ENCODE peak calls at places on chromosomes 13 and 19, in seven cellular contexts. R is body of pancreas, Q is uterus, A is A549, F is tibial nerve, B is prostate gland, W is GM12892. G is an unnamed sample.

GRCh38 chr13:36028359-36028758 is 102.8 kb downstream of the DCLK1 start:
- DNase-seq in R (no peak), Q (no peak), A (no peak), F (no peak), B (no peak), W (no peak), G (no peak)

GRCh38 chr19:18392417-18392816 is 5.0 kb downstream of the LRRC25 start:
- DNase-seq in R (peak; percentile 56), Q (no peak), A (no peak), F (peak; percentile 27), B (peak; percentile 43), W (no peak), G (peak; percentile 57)

GRCh38 chr19:12792853-12793289 is 1.6 kb downstream of the JUNB start:
- DNase-seq in R (peak; percentile 43), Q (no peak), A (no peak), F (no peak), B (no peak), W (no peak), G (no peak)

GRCh38 chr13:35979378-35979911 is 151.7 kb downstream of the DCLK1 start:
- DNase-seq in R (peak; percentile 55), Q (peak; percentile 84), A (no peak), F (peak; percentile 79), B (no peak), W (no peak), G (peak; percentile 80)

GRCh38 chr19:5805465-5806132 is 732 bp downstream of the NRTN start:
- DNase-seq in R (peak; percentile 91), Q (no peak), A (peak; percentile 81), F (no peak), B (peak; percentile 71), W (peak; percentile 53), G (peak; percentile 76)

GRCh38 chr19:21835810-21836444 is at the start of gene ZNF43:
- DNase-seq in R (peak; percentile 98), Q (peak; percentile 94), A (peak; percentile 69), F (peak; percentile 96), B (peak; percentile 97), W (peak; percentile 18), G (peak; percentile 99)

GRCh38 chr19:16670291-16670690 is 9.4 kb downstream of the TMEM38A start:
- DNase-seq in R (no peak), Q (no peak), A (no peak), F (no peak), B (no peak), W (no peak), G (no peak)

GRCh38 chr13:99258210-99258860 is at the start of gene GPR18:
- DNase-seq in R (no peak), Q (no peak), A (no peak), F (no peak), B (no peak), W (no peak), G (no peak)

GRCh38 chr13:46665630-46666482 is 112.9 kb downstream of the LRCH1 start:
- DNase-seq in R (no peak), Q (no peak), A (peak; percentile 14), F (no peak), B (no peak), W (no peak), G (no peak)

GRCh38 chr13:53788286-53788685 is 759.7 kb downstream of the OLFM4 start:
- DNase-seq in R (no peak), Q (no peak), A (no peak), F (no peak), B (no peak), W (no peak), G (no peak)

GRCh38 chr13:32045537-32045936 is 14.0 kb downstream of the FRY start:
- DNase-seq in R (no peak), Q (no peak), A (no peak), F (no peak), B (no peak), W (no peak), G (no peak)

GRCh38 chr19:1076951-1077350 is 10.0 kb downstream of the ARHGAP45 start:
- DNase-seq in R (peak; percentile 57), Q (no peak), A (no peak), F (no peak), B (no peak), W (peak; percentile 96), G (no peak)

GRCh38 chr13:109784590-109785140 is 1.7 kb downstream of the IRS2 start:
- DNase-seq in R (peak; percentile 77), Q (peak; percentile 79), A (no peak), F (peak; percentile 42), B (peak; percentile 75), W (no peak), G (peak; percentile 84)

GRCh38 chr19:49157445-49158224 is at the start of gene TRPM4:
- DNase-seq in R (peak; percentile 95), Q (peak; percentile 80), A (peak; percentile 91), F (peak; percentile 79), B (peak; percentile 94), W (no peak), G (peak; percentile 94)

GRCh38 chr19:43540381-43540780 is 7.4 kb downstream of the ZNF575 start:
- DNase-seq in R (no peak), Q (no peak), A (no peak), F (no peak), B (no peak), W (no peak), G (no peak)

GRCh38 chr13:54965881-54966280 is 1937.3 kb downstream of the OLFM4 start:
- DNase-seq in R (no peak), Q (no peak), A (no peak), F (no peak), B (no peak), W (no peak), G (no peak)

GRCh38 chr19:37953576-37954303 is 46.7 kb downstream of the SIPA1L3 start:
- DNase-seq in R (no peak), Q (no peak), A (no peak), F (no peak), B (no peak), W (no peak), G (no peak)

GRCh38 chr13:86760620-86761019 is 910.6 kb upstream of the SLITRK5 start:
- DNase-seq in R (no peak), Q (no peak), A (no peak), F (no peak), B (no peak), W (no peak), G (no peak)

GRCh38 chr19:41206926-41207750 is 11.9 kb upstream of the AXL start:
- DNase-seq in R (no peak), Q (peak; percentile 63), A (no peak), F (peak; percentile 90), B (no peak), W (no peak), G (peak; percentile 46)

GRCh38 chr13:102017248-102017647 is 384.6 kb downstream of the FGF14 start:
- DNase-seq in R (no peak), Q (no peak), A (no peak), F (no peak), B (no peak), W (no peak), G (no peak)

GRCh38 chr19:47231215-47232054 is 436 bp upstream of the BBC3 start:
- DNase-seq in R (peak; percentile 94), Q (peak; percentile 91), A (peak; percentile 72), F (peak; percentile 83), B (peak; percentile 82), W (peak; percentile 81), G (peak; percentile 89)
- TF ChIP-seq POLR2A in R (no peak), Q (no peak), A (no peak), F (no peak), B (peak; percentile 15), W (peak; percentile 84), G (no peak)

DNA sequence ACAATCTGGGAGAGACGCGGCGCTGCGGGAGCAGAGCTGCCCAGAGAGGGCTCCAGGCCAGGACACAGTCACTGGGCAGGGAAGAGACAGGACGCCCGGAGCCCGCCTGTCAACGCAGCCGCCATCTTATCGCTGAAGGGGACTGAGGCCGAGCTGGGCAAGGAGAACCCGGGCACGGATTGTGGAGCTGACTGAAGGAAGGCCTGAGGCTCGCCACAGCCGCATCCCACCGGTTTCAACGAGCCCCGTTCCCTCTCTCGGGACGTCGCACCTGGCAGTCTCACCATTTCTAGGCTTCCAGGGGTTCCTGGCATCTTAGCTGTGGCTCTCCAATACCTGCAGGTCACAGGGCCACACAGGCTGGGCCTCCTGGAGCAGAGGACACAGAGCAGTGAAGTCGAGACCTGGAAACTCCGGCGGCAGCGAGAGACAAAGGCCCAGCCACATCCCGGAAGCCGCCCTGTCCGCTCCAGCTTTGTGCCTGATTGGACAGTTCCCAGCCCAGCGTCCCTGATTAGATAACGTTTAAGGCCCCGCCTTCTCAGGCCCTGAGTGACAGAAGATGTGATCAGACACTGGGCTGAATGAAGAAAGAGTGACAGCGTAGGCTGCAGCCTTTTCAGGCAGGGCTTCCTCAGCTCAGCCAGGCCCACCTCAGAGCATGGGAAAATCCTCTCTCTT is at the start of gene ZNF91:
- DNase-seq in R (peak; percentile 96), Q (peak; percentile 94), A (no peak), F (peak; percentile 95), B (peak; percentile 98), W (peak; percentile 34), G (peak; percentile 99)
- TF ChIP-seq POLR2A in R (peak; percentile 81), Q (peak; percentile 83), A (no peak), F (peak; percentile 65), B (peak; percentile 94), W (peak; percentile 98), G (peak; percentile 38)

DNA sequence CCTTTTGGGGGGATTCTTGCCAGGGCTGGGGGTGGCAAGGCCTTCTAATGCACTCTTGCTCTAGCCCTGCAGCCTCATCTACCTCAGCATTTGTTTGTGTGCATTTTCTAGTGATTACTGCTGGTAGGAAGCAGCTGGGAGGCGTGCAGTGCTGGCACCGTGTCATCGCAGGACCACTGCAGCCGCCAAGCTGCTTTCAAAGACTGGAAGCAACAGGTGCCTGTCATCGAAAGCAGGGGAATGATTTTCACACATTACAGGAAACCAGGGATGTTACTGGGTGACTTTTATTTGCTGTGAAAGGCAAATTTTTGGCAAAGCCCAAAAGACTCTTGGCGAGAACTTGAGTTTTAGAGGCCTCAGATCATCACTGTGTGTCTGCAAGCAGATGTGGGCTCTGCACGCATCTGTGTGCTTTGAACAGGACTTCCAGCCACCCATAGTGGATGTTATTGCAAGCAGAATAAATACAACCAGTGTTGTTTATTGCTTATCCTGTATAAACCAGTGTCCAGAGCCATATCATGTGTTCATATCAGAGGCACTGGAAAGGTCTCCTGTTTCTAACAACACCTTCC is 176.4 kb downstream of the FLT1 start:
- DNase-seq in R (no peak), Q (no peak), A (no peak), F (no peak), B (no peak), W (no peak), G (peak; percentile 42)
- TF ChIP-seq POLR2A in R (no peak), Q (no peak), A (no peak), F (no peak), B (no peak), W (no peak), G (no peak)

DNA sequence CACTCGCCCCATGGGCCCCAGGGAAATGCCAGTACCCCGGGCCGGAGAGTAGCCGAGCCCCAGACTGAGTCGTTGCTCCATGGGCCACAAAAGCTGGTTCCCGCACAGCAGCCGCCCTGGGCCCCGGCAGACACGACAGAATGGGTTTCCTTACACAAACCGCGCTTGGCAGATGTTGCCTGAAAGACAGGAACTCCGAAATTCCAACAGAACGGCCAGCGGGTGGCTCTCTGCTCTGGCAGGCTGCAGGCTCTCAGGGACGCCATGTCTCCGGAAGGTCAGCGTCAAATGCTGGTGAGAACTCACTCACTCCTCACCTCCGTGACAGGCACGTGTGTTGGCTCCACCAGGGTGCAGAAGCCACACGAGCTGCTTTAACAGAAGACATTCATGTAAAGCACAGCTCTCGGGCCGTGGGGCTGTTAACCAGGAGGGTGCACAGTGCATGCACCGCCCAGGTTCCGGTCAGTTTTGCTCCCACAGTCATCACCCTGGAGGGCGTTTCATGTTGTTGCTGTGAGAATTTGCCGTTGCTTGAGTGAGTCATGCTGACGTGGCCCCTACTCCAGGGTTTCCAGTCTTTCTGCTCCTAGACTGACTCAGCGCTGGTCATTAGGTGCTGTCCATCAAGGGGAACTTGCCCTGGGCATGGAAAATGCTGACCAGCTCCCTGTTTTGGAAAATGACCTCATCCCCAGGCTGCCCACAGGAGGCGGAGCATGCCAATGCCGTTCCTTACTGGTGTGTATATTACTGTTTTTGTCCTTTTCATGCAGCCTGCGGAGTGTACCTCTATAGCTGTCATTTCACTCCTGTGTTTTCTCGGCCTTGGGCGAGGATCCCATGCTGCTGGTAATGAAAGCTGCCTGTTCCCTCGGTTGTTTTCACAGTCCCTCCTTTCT is 44.8 kb downstream of the ANKRD10 start:
- DNase-seq in R (peak; percentile 88), Q (peak; percentile 91), A (peak; percentile 90), F (peak; percentile 72), B (peak; percentile 57), W (no peak), G (peak; percentile 81)
- TF ChIP-seq POLR2A in R (no peak), Q (no peak), A (no peak), F (no peak), B (peak; percentile 19), W (no peak), G (no peak)

G was measured in testis.